ENCODE peak calls at places on chromosomes 3 and 15, in nine cellular contexts. J is endothelial cell of umbilical vein, A is A549, G is lower lobe of right lung, O is upper lobe of right lung, Z is transverse colon, E is heart right ventricle, H is WERI-Rb-1, F is brain microvascular endothelial cell. M is an unnamed sample.

GRCh38 chr3:71805199-71805598 is 20.3 kb upstream of the PROK2 start:
- DNase-seq in J (no peak), A (no peak), G (no peak), O (no peak), Z (no peak), E (no peak), H (no peak), F (no peak), M (no peak)

GRCh38 chr3:170811515-170811914 is 58.5 kb downstream of the RPL22L1 start:
- DNase-seq in J (peak), A (no peak), G (no peak), O (no peak), Z (no peak), E (no peak), H (no peak), F (peak), M (no peak)

GRCh38 chr3:145017959-145018358 is 1046.3 kb downstream of the DIPK2A start:
- DNase-seq in J (no peak), A (no peak), G (no peak), O (no peak), Z (no peak), E (no peak), H (no peak), F (peak), M (no peak)

GRCh38 chr15:20340931-20341661 is 200.5 kb downstream of the GOLGA6L6 start:
- DNase-seq in J (peak), A (peak), G (peak), O (peak), Z (peak), E (peak), H (peak), F (peak), M (no peak)

GRCh38 chr3:188187055-188187454 is 33.1 kb downstream of the LPP start:
- DNase-seq in J (peak), A (no peak), G (no peak), O (no peak), Z (no peak), E (no peak), H (no peak), F (no peak), M (no peak)

GRCh38 chr15:100029868-100030479 is 296.7 kb upstream of the LYSMD4 start:
- DNase-seq in J (no peak), A (no peak), G (no peak), O (no peak), Z (no peak), E (no peak), H (no peak), F (no peak), M (no peak)

GRCh38 chr15:69538381-69538780 is 85.8 kb downstream of the RPLP1 start:
- DNase-seq in J (no peak), A (no peak), G (no peak), O (no peak), Z (no peak), E (no peak), H (peak), F (no peak), M (no peak)

GRCh38 chr3:66021731-66022131 is 17.0 kb downstream of the MAGI1 start:
- DNase-seq in J (no peak), A (peak), G (no peak), O (no peak), Z (no peak), E (no peak), H (no peak), F (no peak), M (no peak)

GRCh38 chr3:38210141-38210757 is 44.9 kb downstream of the OXSR1 start:
- DNase-seq in J (no peak), A (no peak), G (no peak), O (no peak), Z (no peak), E (no peak), H (no peak), F (no peak), M (no peak)

GRCh38 chr3:192819001-192819569 is 91.7 kb upstream of the FGF12 start:
- DNase-seq in J (peak), A (peak), G (no peak), O (no peak), Z (no peak), E (no peak), H (no peak), F (peak), M (no peak)

GRCh38 chr15:77012868-77013267 is 17.9 kb downstream of the PSTPIP1 start:
- DNase-seq in J (no peak), A (no peak), G (no peak), O (no peak), Z (peak), E (no peak), H (no peak), F (no peak), M (no peak)

GRCh38 chr3:66383023-66383422 is 117.8 kb downstream of the LRIG1 start:
- DNase-seq in J (no peak), A (no peak), G (no peak), O (no peak), Z (no peak), E (no peak), H (no peak), F (no peak), M (peak)

GRCh38 chr3:49801160-49801559 is 1.5 kb upstream of the CDHR4 start:
- DNase-seq in J (no peak), A (no peak), G (no peak), O (no peak), Z (no peak), E (no peak), H (no peak), F (no peak), M (no peak)

GRCh38 chr15:65044724-65045481 is at the start of gene SLC51B:
- DNase-seq in J (no peak), A (peak), G (peak), O (peak), Z (peak), E (peak), H (peak), F (no peak), M (peak)

GRCh38 chr15:100924436-100924835 is 5.3 kb downstream of the LRRK1 start:
- DNase-seq in J (no peak), A (no peak), G (no peak), O (no peak), Z (no peak), E (no peak), H (no peak), F (no peak), M (no peak)

GRCh38 chr3:141373232-141373631 is 4.9 kb downstream of the ZBTB38 start:
- DNase-seq in J (no peak), A (no peak), G (no peak), O (no peak), Z (no peak), E (no peak), H (peak), F (no peak), M (no peak)

GRCh38 chr3:72563690-72564370 is 284.4 kb downstream of the SHQ1 start:
- DNase-seq in J (no peak), A (no peak), G (no peak), O (no peak), Z (no peak), E (no peak), H (no peak), F (no peak), M (no peak)

GRCh38 chr3:134885877-134886621 is 91.0 kb downstream of the EPHB1 start:
- DNase-seq in J (no peak), A (no peak), G (no peak), O (no peak), Z (no peak), E (no peak), H (no peak), F (no peak), M (no peak)

GRCh38 chr15:90838066-90838465 is 30.3 kb upstream of the FURIN start:
- DNase-seq in J (no peak), A (no peak), G (no peak), O (no peak), Z (peak), E (no peak), H (peak), F (no peak), M (no peak)

GRCh38 chr3:133152056-133152455 is 113.9 kb downstream of the TMEM108 start:
- DNase-seq in J (no peak), A (no peak), G (no peak), O (no peak), Z (no peak), E (no peak), H (no peak), F (no peak), M (no peak)

GRCh38 chr3:48388966-48389365 is 16.9 kb downstream of the FBXW12 start:
- DNase-seq in J (no peak), A (no peak), G (no peak), O (no peak), Z (no peak), E (no peak), H (no peak), F (no peak), M (no peak)

GRCh38 chr3:63914312-63914711 is 2.1 kb upstream of the SCAANT1 start:
- DNase-seq in J (peak), A (no peak), G (no peak), O (no peak), Z (peak), E (peak), H (no peak), F (no peak), M (no peak)

GRCh38 chr3:183253961-183254815 is 1.1 kb downstream of the B3GNT5 start:
- DNase-seq in J (peak), A (peak), G (peak), O (peak), Z (peak), E (peak), H (peak), F (no peak), M (peak)

GRCh38 chr3:117144832-117145231 is 435.3 kb downstream of the TUSC7 start:
- DNase-seq in J (no peak), A (no peak), G (no peak), O (no peak), Z (no peak), E (no peak), H (no peak), F (no peak), M (no peak)

GRCh38 chr3:195905970-195906864 is 2.1 kb downstream of the TNK2 start:
- DNase-seq in J (no peak), A (no peak), G (no peak), O (no peak), Z (no peak), E (no peak), H (no peak), F (no peak), M (no peak)

GRCh38 chr15:71730277-71731144 is 79.8 kb upstream of the NR2E3 start:
- DNase-seq in J (peak), A (peak), G (no peak), O (no peak), Z (peak), E (peak), H (peak), F (peak), M (no peak)

GRCh38 chr3:69921651-69922050 is 77.9 kb upstream of the SAMMSON start:
- DNase-seq in J (no peak), A (no peak), G (no peak), O (no peak), Z (no peak), E (no peak), H (no peak), F (no peak), M (no peak)

GRCh38 chr3:39103791-39104552 is 3.5 kb downstream of the GORASP1 start:
- DNase-seq in J (no peak), A (no peak), G (no peak), O (no peak), Z (no peak), E (no peak), H (no peak), F (no peak), M (no peak)

GRCh38 chr15:65773386-65774111 is 18.5 kb downstream of the DENND4A start:
- DNase-seq in J (no peak), A (no peak), G (no peak), O (no peak), Z (peak), E (no peak), H (no peak), F (no peak), M (no peak)

GRCh38 chr15:67882487-67883227 is 42.8 kb upstream of the RNU6-1 start:
- DNase-seq in J (no peak), A (peak), G (no peak), O (no peak), Z (no peak), E (no peak), H (no peak), F (no peak), M (no peak)

GRCh38 chr3:197189633-197190032 is 108.8 kb downstream of the DLG1 start:
- DNase-seq in J (peak), A (no peak), G (no peak), O (no peak), Z (no peak), E (no peak), H (no peak), F (no peak), M (no peak)

GRCh38 chr3:16728762-16729745 is 123.8 kb upstream of the DAZL start:
- DNase-seq in J (no peak), A (no peak), G (no peak), O (no peak), Z (no peak), E (no peak), H (no peak), F (peak), M (no peak)

GRCh38 chr3:127543441-127543840 is 47.1 kb downstream of the TPRA1 start:
- DNase-seq in J (no peak), A (no peak), G (no peak), O (no peak), Z (no peak), E (no peak), H (no peak), F (no peak), M (no peak)

GRCh38 chr3:127545711-127546457 is 44.6 kb downstream of the TPRA1 start:
- DNase-seq in J (no peak), A (no peak), G (peak), O (no peak), Z (no peak), E (no peak), H (no peak), F (no peak), M (peak)

GRCh38 chr3:127544806-127545545 is 45.6 kb downstream of the TPRA1 start:
- DNase-seq in J (no peak), A (no peak), G (peak), O (no peak), Z (no peak), E (no peak), H (peak), F (no peak), M (peak)

GRCh38 chr3:127542441-127542952 is 48.0 kb downstream of the TPRA1 start:
- DNase-seq in J (no peak), A (no peak), G (peak), O (peak), Z (peak), E (no peak), H (peak), F (no peak), M (peak)

GRCh38 chr3:127544151-127544805 is 46.3 kb downstream of the TPRA1 start:
- DNase-seq in J (peak), A (peak), G (peak), O (peak), Z (peak), E (peak), H (peak), F (peak), M (peak)
- TF ChIP-seq CTCF in J (peak), A (peak), G (peak), O (peak), Z (peak), E (peak), H (peak), F (peak), M (peak)

GRCh38 chr15:84842781-84843180 is 25.6 kb downstream of the ALPK3 start:
- DNase-seq in J (no peak), A (no peak), G (no peak), O (no peak), Z (no peak), E (no peak), H (no peak), F (no peak), M (no peak)
- H3K27ac ChIP-seq in J (no peak), A (no peak), G (no peak), O (no peak), Z (no peak), E (no peak), H (no peak), F (no peak), M (no peak)

GRCh38 chr3:45597166-45597565 is 2.6 kb downstream of the LIMD1 start:
- DNase-seq in J (no peak), A (no peak), G (peak), O (no peak), Z (peak), E (peak), H (no peak), F (peak), M (no peak)

GRCh38 chr3:45595364-45596154 is 1.0 kb downstream of the LIMD1 start:
- DNase-seq in J (no peak), A (peak), G (no peak), O (no peak), Z (peak), E (peak), H (no peak), F (no peak), M (no peak)

GRCh38 chr3:45596290-45596791 is 1.8 kb downstream of the LIMD1 start:
- DNase-seq in J (no peak), A (no peak), G (peak), O (no peak), Z (peak), E (no peak), H (no peak), F (no peak), M (no peak)

GRCh38 chr3:45599424-45599886 is 4.9 kb downstream of the LIMD1 start:
- DNase-seq in J (no peak), A (no peak), G (peak), O (no peak), Z (peak), E (peak), H (no peak), F (no peak), M (no peak)

GRCh38 chr3:45597581-45597980 is 3.0 kb downstream of the LIMD1 start:
- DNase-seq in J (no peak), A (no peak), G (no peak), O (no peak), Z (no peak), E (no peak), H (no peak), F (no peak), M (no peak)
- H3K4me3 ChIP-seq in J (peak), A (peak), G (peak), O (peak), Z (peak), E (peak), H (no peak), F (peak), M (peak)

GRCh38 chr15:38611228-38611627 is 46.6 kb upstream of the RASGRP1 start:
- DNase-seq in J (no peak), A (no peak), G (no peak), O (no peak), Z (no peak), E (no peak), H (no peak), F (no peak), M (no peak)

GRCh38 chr15:38617831-38618230 is 53.2 kb upstream of the RASGRP1 start:
- DNase-seq in J (no peak), A (no peak), G (no peak), O (no peak), Z (no peak), E (no peak), H (no peak), F (no peak), M (no peak)

GRCh38 chr15:38613085-38613484 is 48.5 kb upstream of the RASGRP1 start:
- DNase-seq in J (no peak), A (no peak), G (no peak), O (no peak), Z (no peak), E (no peak), H (no peak), F (no peak), M (no peak)

GRCh38 chr15:38612159-38612863 is 47.7 kb upstream of the RASGRP1 start:
- DNase-seq in J (no peak), A (no peak), G (no peak), O (no peak), Z (no peak), E (no peak), H (no peak), F (no peak), M (no peak)

DNA sequence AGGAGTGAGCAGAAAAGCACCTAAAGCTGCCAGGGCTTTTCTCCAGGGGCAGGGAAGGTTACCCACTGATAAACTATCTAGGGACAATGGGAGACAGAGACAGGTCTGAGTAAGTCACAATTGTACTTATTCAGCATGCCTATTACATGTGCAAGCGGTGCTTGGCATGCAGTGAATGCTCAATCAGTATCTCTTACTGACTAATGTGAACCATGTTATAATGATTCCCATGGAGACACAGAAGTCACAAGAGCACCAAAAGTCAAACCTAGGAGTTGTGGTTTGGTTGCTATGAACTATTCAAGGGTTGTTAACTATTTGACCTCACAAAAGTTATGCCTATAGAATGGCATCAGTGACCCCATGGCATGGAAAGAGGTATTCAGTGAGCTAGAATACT is 50.0 kb upstream of the RASGRP1 start:
- DNase-seq in J (no peak), A (no peak), G (no peak), O (no peak), Z (no peak), E (no peak), H (no peak), F (no peak), M (no peak)
- TF ChIP-seq CTCF in J (no peak), A (no peak), G (no peak), O (no peak), Z (no peak), E (no peak), H (no peak), F (no peak), M (no peak)

DNA sequence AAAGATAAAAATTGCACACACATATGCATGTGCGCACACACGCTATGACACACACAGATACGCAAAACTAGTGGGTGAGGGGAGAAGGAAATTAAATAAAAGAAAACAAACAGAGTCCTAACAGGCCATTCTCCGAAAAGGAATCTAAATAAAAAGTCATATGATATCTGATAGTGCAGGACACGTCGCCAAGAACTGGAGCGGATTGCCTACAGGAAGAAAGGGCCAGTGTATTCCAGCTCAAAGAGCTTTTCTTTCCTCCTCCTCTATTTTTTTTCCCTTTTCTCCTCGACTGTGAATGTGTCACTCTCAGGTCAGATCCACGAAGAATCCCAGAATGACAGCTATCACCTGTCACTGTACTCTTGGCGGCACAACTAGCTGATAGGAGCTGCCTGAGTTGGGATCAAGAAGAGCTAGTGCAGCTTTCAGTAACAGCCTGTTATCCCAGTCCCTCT is 157.8 kb downstream of the TIGIT start:
- DNase-seq in J (peak), A (no peak), G (no peak), O (no peak), Z (peak), E (peak), H (no peak), F (peak), M (no peak)
- H3K27ac ChIP-seq in J (no peak), A (no peak), G (peak), O (peak), Z (peak), E (peak), H (no peak), F (no peak), M (peak)

DNA sequence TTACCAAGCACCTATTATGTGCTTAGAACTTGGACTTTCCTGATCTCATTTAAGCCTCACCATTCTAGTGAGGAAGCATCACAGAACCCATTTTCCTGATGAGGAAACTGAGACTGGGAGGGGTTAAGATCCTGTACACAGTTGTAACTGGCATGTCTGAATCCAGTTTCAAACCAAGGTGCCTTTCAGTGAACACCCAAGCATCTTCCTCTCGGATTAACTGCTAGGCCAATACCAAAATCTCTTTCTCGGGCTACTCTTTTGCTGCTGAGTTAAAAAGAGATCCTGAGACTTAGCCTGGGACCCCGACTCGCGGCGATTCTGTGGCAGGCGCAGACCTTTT is 578 bp upstream of the CEMIP start:
- DNase-seq in J (peak), A (peak), G (no peak), O (no peak), Z (no peak), E (no peak), H (no peak), F (no peak), M (no peak)
- H3K4me3 ChIP-seq in J (no peak), A (peak), G (peak), O (peak), Z (peak), E (peak), H (peak), F (no peak), M (no peak)

GRCh38 chr3:127287840-127288239 is at the start of gene PRR20G:
- DNase-seq in J (no peak), A (peak), G (no peak), O (no peak), Z (no peak), E (no peak), H (no peak), F (no peak), M (no peak)
- TF ChIP-seq CTCF in J (no peak), A (no peak), G (no peak), O (no peak), Z (no peak), E (no peak), H (no peak), F (no peak), M (no peak)

GRCh38 chr3:129555616-129556357 is 12.8 kb downstream of the H1-8 start:
- DNase-seq in J (no peak), A (no peak), G (no peak), O (no peak), Z (no peak), E (no peak), H (no peak), F (peak), M (no peak)

GRCh38 chr3:129558076-129558771 is 15.2 kb downstream of the H1-8 start:
- DNase-seq in J (no peak), A (no peak), G (no peak), O (no peak), Z (no peak), E (no peak), H (no peak), F (no peak), M (peak)

GRCh38 chr3:129557737-129558037 is 14.7 kb downstream of the H1-8 start:
- DNase-seq in J (no peak), A (no peak), G (no peak), O (no peak), Z (no peak), E (no peak), H (no peak), F (no peak), M (peak)

GRCh38 chr3:129556358-129556695 is 13.4 kb downstream of the H1-8 start:
- DNase-seq in J (no peak), A (no peak), G (no peak), O (no peak), Z (no peak), E (no peak), H (no peak), F (no peak), M (no peak)

GRCh38 chr3:129556890-129557736 is 14.1 kb downstream of the H1-8 start:
- DNase-seq in J (no peak), A (no peak), G (no peak), O (no peak), Z (no peak), E (no peak), H (no peak), F (no peak), M (peak)
- H3K27ac ChIP-seq in J (no peak), A (no peak), G (peak), O (peak), Z (no peak), E (no peak), H (peak), F (no peak), M (no peak)